ENCODE peak calls at places on chromosomes 11 and 22, in six cellular contexts. N is right lobe of liver, Z is heart left ventricle, T is transverse colon, V is IMR-90, Q is spleen. B is an unnamed sample.

GRCh38 chr11:94148189-94148588 is 19.5 kb downstream of the PANX1 start:
- DNase-seq in N (no peak), Z (no peak), T (no peak), V (no peak), Q (no peak), B (no peak)

GRCh38 chr11:119377961-119378667 is 3.4 kb downstream of the USP2 start:
- DNase-seq in N (no peak), Z (no peak), T (no peak), V (no peak), Q (no peak), B (no peak)

GRCh38 chr11:23732026-23732425 is 764.8 kb upstream of the LUZP2 start:
- DNase-seq in N (no peak), Z (peak; percentile 26), T (no peak), V (peak; percentile 65), Q (peak; percentile 40), B (no peak)

GRCh38 chr22:18021431-18021830 is 2.9 kb downstream of the MICAL3 start:
- DNase-seq in N (no peak), Z (no peak), T (no peak), V (no peak), Q (peak; percentile 44), B (no peak)

GRCh38 chr11:77619576-77620198 is 17.9 kb downstream of the CLNS1A start:
- DNase-seq in N (no peak), Z (no peak), T (no peak), V (peak; percentile 54), Q (no peak), B (no peak)

GRCh38 chr11:24406980-24407379 is 89.9 kb upstream of the LUZP2 start:
- DNase-seq in N (no peak), Z (no peak), T (no peak), V (no peak), Q (no peak), B (no peak)

GRCh38 chr22:45631839-45632238 is 39.8 kb upstream of the ATXN10 start:
- DNase-seq in N (no peak), Z (no peak), T (no peak), V (no peak), Q (peak; percentile 30), B (no peak)

GRCh38 chr11:86749376-86749775 is 51.0 kb upstream of the PRSS23 start:
- DNase-seq in N (no peak), Z (no peak), T (no peak), V (no peak), Q (no peak), B (no peak)

GRCh38 chr11:1625541-1625940 is 3.6 kb upstream of the KRTAP5-4 start:
- DNase-seq in N (no peak), Z (no peak), T (no peak), V (no peak), Q (no peak), B (no peak)

GRCh38 chr11:76568144-76568543 is 102.4 kb downstream of the LRRC32 start:
- DNase-seq in N (no peak), Z (no peak), T (no peak), V (no peak), Q (no peak), B (no peak)

GRCh38 chr11:45665206-45665932 is at the start of gene CHST1:
- DNase-seq in N (peak; percentile 87), Z (peak; percentile 84), T (peak; percentile 47), V (no peak), Q (peak; percentile 74), B (peak; percentile 60)

GRCh38 chr22:31230871-31231621 is 18.9 kb downstream of the LIMK2 start:
- DNase-seq in N (peak; percentile 67), Z (no peak), T (peak; percentile 69), V (peak; percentile 74), Q (no peak), B (peak; percentile 57)

GRCh38 chr22:47794851-47795250 is 1032.4 kb downstream of the TBC1D22A start:
- DNase-seq in N (no peak), Z (no peak), T (no peak), V (no peak), Q (peak; percentile 52), B (peak; percentile 10)

GRCh38 chr11:34395916-34396555 is 38.2 kb upstream of the ABTB2 start:
- DNase-seq in N (no peak), Z (no peak), T (no peak), V (peak; percentile 74), Q (no peak), B (no peak)

GRCh38 chr22:45202333-45203149 is 38.2 kb downstream of the KIAA0930 start:
- DNase-seq in N (peak; percentile 47), Z (peak; percentile 62), T (no peak), V (peak; percentile 32), Q (peak; percentile 61), B (peak; percentile 91)

GRCh38 chr22:38864361-38865191 is 7.4 kb downstream of the CBX6 start:
- DNase-seq in N (peak; percentile 44), Z (peak; percentile 85), T (peak; percentile 38), V (no peak), Q (peak; percentile 81), B (peak; percentile 58)

GRCh38 chr11:129408865-129409444 is 33.3 kb downstream of the BARX2 start:
- DNase-seq in N (no peak), Z (no peak), T (no peak), V (no peak), Q (no peak), B (no peak)

GRCh38 chr11:34585870-34586654 is 34.8 kb upstream of the EHF start:
- DNase-seq in N (no peak), Z (no peak), T (no peak), V (peak; percentile 71), Q (no peak), B (no peak)

GRCh38 chr11:34105957-34106504 is 602 bp downstream of the NAT10 start:
- DNase-seq in N (no peak), Z (no peak), T (no peak), V (peak; percentile 18), Q (no peak), B (no peak)

GRCh38 chr11:94417386-94417987 is 16.3 kb upstream of the GPR83 start:
- DNase-seq in N (no peak), Z (no peak), T (no peak), V (peak; percentile 59), Q (no peak), B (no peak)

GRCh38 chr11:3375552-3375951 is 3.4 kb downstream of the ZNF195 start:
- DNase-seq in N (no peak), Z (no peak), T (no peak), V (no peak), Q (no peak), B (no peak)

GRCh38 chr11:3382613-3383275 is 3.8 kb upstream of the ZNF195 start:
- DNase-seq in N (no peak), Z (no peak), T (peak; percentile 17), V (no peak), Q (no peak), B (no peak)

GRCh38 chr11:3381794-3382193 is 2.8 kb upstream of the ZNF195 start:
- DNase-seq in N (no peak), Z (no peak), T (no peak), V (no peak), Q (no peak), B (no peak)

GRCh38 chr11:3378426-3379423 is at the start of gene ZNF195:
- DNase-seq in N (peak; percentile 99), Z (peak; percentile 98), T (peak; percentile 99), V (peak; percentile 90), Q (peak; percentile 98), B (peak; percentile 100)

DNA sequence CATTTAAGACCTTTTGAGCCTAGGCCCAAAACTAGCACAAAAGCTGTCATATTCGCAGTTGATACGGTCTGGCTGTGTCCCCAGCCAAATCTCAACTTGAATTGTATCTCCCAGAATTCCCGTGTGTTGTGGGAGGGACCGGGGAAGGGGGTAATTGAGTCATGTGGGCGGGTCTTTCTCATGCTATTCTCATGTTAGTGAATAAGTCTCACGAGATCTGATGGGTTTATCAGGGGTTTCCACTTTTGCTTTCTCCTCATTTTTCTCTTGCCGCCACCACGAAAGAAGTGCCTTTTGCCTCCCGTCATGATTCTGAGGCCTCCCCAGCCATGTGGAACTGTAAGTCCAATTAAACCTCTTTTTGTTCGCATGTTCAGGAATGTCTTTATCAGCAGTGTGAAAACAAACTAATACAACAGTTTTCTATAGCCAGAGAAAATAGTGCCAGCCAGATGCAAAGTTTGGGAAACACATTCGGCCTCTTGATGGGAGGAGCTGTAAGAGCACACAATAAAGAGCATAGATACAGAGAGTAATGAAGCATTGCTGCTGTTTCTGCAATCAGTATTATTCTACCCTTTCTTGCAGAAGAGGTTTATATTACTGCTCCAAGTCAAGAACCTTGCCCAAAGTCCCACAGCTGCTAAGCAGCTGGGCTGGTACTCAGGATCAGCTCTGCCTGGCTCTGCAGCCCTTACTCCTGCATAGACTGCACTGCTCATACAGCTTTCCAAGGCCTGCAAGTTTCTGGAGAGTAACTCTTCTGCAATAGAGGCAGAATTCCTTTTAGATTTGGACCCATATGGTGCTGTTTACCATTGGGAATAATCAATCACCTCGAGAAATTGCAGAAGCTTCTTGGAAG is 2.0 kb upstream of the ZNF195 start:
- DNase-seq in N (no peak), Z (no peak), T (no peak), V (no peak), Q (no peak), B (no peak)
- TF ChIP-seq POLR2A in N (no peak), Z (no peak), T (no peak), V (no peak), Q (no peak), B (no peak)

GRCh38 chr11:70381872-70382842 is 16.2 kb upstream of the CTTN start:
- DNase-seq in N (no peak), Z (no peak), T (no peak), V (peak; percentile 95), Q (no peak), B (no peak)

GRCh38 chr11:70378506-70379134 is 19.7 kb upstream of the CTTN start:
- DNase-seq in N (no peak), Z (no peak), T (no peak), V (no peak), Q (no peak), B (no peak)

GRCh38 chr11:70384486-70385152 is 13.7 kb upstream of the CTTN start:
- DNase-seq in N (peak; percentile 35), Z (no peak), T (no peak), V (no peak), Q (no peak), B (no peak)

GRCh38 chr11:70383664-70384395 is 14.5 kb upstream of the CTTN start:
- DNase-seq in N (peak; percentile 23), Z (no peak), T (no peak), V (no peak), Q (no peak), B (no peak)

GRCh38 chr11:70381350-70381749 is 17.0 kb upstream of the CTTN start:
- DNase-seq in N (no peak), Z (no peak), T (no peak), V (no peak), Q (no peak), B (no peak)
- H3K27ac ChIP-seq in N (no peak overlapping the region), Z (no peak overlapping the region), T (no peak overlapping the region), V (peak overlapping the region; percentile 94), Q (no peak overlapping the region), B (no peak overlapping the region)

DNA sequence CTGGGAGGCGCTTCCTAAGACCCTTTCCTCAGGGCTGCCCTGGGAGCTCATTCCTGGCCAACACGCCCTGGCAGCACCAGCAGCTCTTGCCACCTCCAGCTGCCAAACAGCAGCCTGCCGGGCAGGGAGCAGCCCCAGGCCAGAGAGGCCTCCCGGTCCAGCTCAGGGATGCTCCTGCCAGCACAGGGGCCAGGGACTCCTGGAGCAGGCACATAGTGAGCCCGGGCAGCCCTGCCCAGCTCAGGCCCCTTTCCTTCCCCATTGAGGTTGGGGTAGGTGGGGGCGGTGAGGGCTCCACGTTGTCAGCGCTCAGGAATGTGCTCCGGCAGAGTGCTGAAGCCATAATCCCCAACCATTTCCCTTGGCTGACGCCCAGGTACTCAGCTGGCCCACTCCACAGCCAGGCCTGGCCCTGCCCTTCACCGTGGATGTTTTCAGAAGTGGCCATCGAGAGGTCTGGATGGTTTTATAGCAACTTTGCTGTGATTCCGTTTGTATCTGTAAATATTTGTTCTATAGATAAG is 7.6 kb downstream of the SLC39A13 start:
- DNase-seq in N (no peak), Z (peak; percentile 85), T (peak; percentile 78), V (peak; percentile 96), Q (no peak), B (peak; percentile 82)
- TF ChIP-seq POLR2A in N (no peak), Z (no peak), T (no peak), V (no peak), Q (no peak), B (no peak)

GRCh38 chr22:26483043-26483438 is 542 bp downstream of the HPS4 start:
- DNase-seq in N (no peak), Z (no peak), T (no peak), V (no peak), Q (no peak), B (no peak)
- H3K27ac ChIP-seq in N (peak overlapping the region; percentile 94), Z (peak overlapping the region; percentile 98), T (peak overlapping the region; percentile 94), V (peak overlapping the region; percentile 90), Q (peak overlapping the region; percentile 97), B (peak overlapping the region; percentile 92)